ENCODE peak calls at places on chromosomes 12 and 14, in eight cellular contexts. J is activated T-cell treated with anti-CD3 and anti-CD28 coated beads for 1 hour; I is KBM-7; X is activated naive CD8-positive, alpha-beta T cell treated with anti-CD3 and anti-CD28 coated beads for 36 hours; F is midbrain; Y is activated T-helper 1 cell treated with anti-CD3 and anti-CD28 coated beads, Interleukin-2, amount 50 U/mL, for 16 hours; W is HL-60; Z is SHP77 treated with DMSO at 0.1 percent for 48 hours. Q is an unnamed sample.

GRCh38 chr14:72863216-72864006 is 30.5 kb downstream of the DPF3 start:
- DNase-seq in J (no peak), I (no peak), X (no peak), F (no peak), Y (no peak), W (no peak), Z (no peak), Q (no peak)

GRCh38 chr14:89443002-89443660 is 26.1 kb upstream of the FOXN3 start:
- DNase-seq in J (no peak), I (no peak), X (no peak), F (no peak), Y (no peak), W (no peak), Z (no peak), Q (no peak)

GRCh38 chr12:95574799-95575452 is 23.6 kb upstream of the USP44 start:
- DNase-seq in J (no peak), I (peak), X (no peak), F (peak), Y (no peak), W (no peak), Z (no peak), Q (peak)

GRCh38 chr14:71776463-71777359 is 155.5 kb upstream of the RGS6 start:
- DNase-seq in J (no peak), I (peak), X (peak), F (no peak), Y (no peak), W (no peak), Z (no peak), Q (no peak)

GRCh38 chr12:112151766-112152541 is 26.6 kb downstream of the TRAFD1 start:
- DNase-seq in J (no peak), I (no peak), X (no peak), F (no peak), Y (no peak), W (no peak), Z (no peak), Q (no peak)

GRCh38 chr12:14564336-14564959 is 3.2 kb downstream of the PLBD1 start:
- DNase-seq in J (no peak), I (no peak), X (no peak), F (no peak), Y (no peak), W (no peak), Z (no peak), Q (no peak)

GRCh38 chr14:36941783-36942521 is 230.5 kb downstream of the SLC25A21 start:
- DNase-seq in J (peak), I (peak), X (peak), F (peak), Y (no peak), W (peak), Z (peak), Q (peak)

GRCh38 chr12:43453761-43454160 is 98.2 kb downstream of the ADAMTS20 start:
- DNase-seq in J (no peak), I (no peak), X (no peak), F (no peak), Y (no peak), W (no peak), Z (no peak), Q (no peak)

GRCh38 chr12:49615725-49616124 is 7.6 kb upstream of the PRPF40B start:
- DNase-seq in J (no peak), I (no peak), X (no peak), F (no peak), Y (no peak), W (no peak), Z (no peak), Q (no peak)

GRCh38 chr14:65879218-65880009 is 466.9 kb downstream of the FUT8 start:
- DNase-seq in J (no peak), I (peak), X (no peak), F (no peak), Y (no peak), W (peak), Z (no peak), Q (no peak)

GRCh38 chr12:120640840-120641833 is 711 bp downstream of the CABP1 start:
- DNase-seq in J (peak), I (peak), X (peak), F (no peak), Y (peak), W (no peak), Z (no peak), Q (peak)

GRCh38 chr12:93753838-93754429 is 76.8 kb downstream of the CRADD start:
- DNase-seq in J (no peak), I (no peak), X (no peak), F (no peak), Y (no peak), W (no peak), Z (no peak), Q (no peak)

GRCh38 chr12:97308576-97309198 is 153.9 kb upstream of the RMST start:
- DNase-seq in J (no peak), I (peak), X (no peak), F (peak), Y (no peak), W (peak), Z (peak), Q (peak)